ENCODE peak calls at places on chromosomes 12 and 14, in eight cellular contexts. One of them, this sample, is unnamed.

GRCh38 chr12:55717397-55718007 is 1.7 kb downstream of the BLOC1S1 start:
- DNase-seq in WTC11: no peak
- DNase-seq in cardiac muscle cell: no peak
- DNase-seq in OCI-LY7: no peak
- DNase-seq in IMR-90: peak
- DNase-seq in fibroblast of pulmonary artery: no peak
- DNase-seq in lower leg skin: no peak
- DNase-seq in CD4-positive, alpha-beta T cell: no peak
- DNase-seq in this sample: no peak

GRCh38 chr12:94707892-94708291 is 57.5 kb upstream of the TMCC3 start:
- DNase-seq in WTC11: no peak
- DNase-seq in cardiac muscle cell: peak
- DNase-seq in OCI-LY7: no peak
- DNase-seq in IMR-90: peak
- DNase-seq in fibroblast of pulmonary artery: peak
- DNase-seq in lower leg skin: no peak
- DNase-seq in CD4-positive, alpha-beta T cell: no peak
- DNase-seq in this sample: no peak

GRCh38 chr14:78758333-78758732 is 588.2 kb downstream of the NRXN3 start:
- DNase-seq in WTC11: peak
- DNase-seq in cardiac muscle cell: peak
- DNase-seq in OCI-LY7: peak
- DNase-seq in IMR-90: peak
- DNase-seq in fibroblast of pulmonary artery: peak
- DNase-seq in lower leg skin: no peak
- DNase-seq in CD4-positive, alpha-beta T cell: no peak
- DNase-seq in this sample: peak

GRCh38 chr12:71161575-71161974 is 3.8 kb upstream of the TSPAN8 start:
- DNase-seq in WTC11: no peak
- DNase-seq in cardiac muscle cell: no peak
- DNase-seq in OCI-LY7: no peak
- DNase-seq in IMR-90: no peak
- DNase-seq in fibroblast of pulmonary artery: no peak
- DNase-seq in lower leg skin: no peak
- DNase-seq in CD4-positive, alpha-beta T cell: no peak
- DNase-seq in this sample: no peak

GRCh38 chr14:29710015-29710414 is 217.6 kb downstream of the PRKD1 start:
- DNase-seq in WTC11: no peak
- DNase-seq in cardiac muscle cell: peak
- DNase-seq in OCI-LY7: no peak
- DNase-seq in IMR-90: peak
- DNase-seq in fibroblast of pulmonary artery: peak
- DNase-seq in lower leg skin: no peak
- DNase-seq in CD4-positive, alpha-beta T cell: no peak
- DNase-seq in this sample: no peak

GRCh38 chr12:106760184-106760531 is 14.3 kb upstream of the RIC8B start:
- DNase-seq in WTC11: peak
- DNase-seq in cardiac muscle cell: peak
- DNase-seq in OCI-LY7: peak
- DNase-seq in IMR-90: peak
- DNase-seq in fibroblast of pulmonary artery: peak
- DNase-seq in lower leg skin: no peak
- DNase-seq in CD4-positive, alpha-beta T cell: no peak
- DNase-seq in this sample: peak

GRCh38 chr14:100849432-100849831 is 23.5 kb downstream of the MEG3 start:
- DNase-seq in WTC11: no peak
- DNase-seq in cardiac muscle cell: no peak
- DNase-seq in OCI-LY7: no peak
- DNase-seq in IMR-90: peak
- DNase-seq in fibroblast of pulmonary artery: no peak
- DNase-seq in lower leg skin: no peak
- DNase-seq in CD4-positive, alpha-beta T cell: no peak
- DNase-seq in this sample: no peak

GRCh38 chr14:65179918-65180724 is 77.8 kb upstream of the MAX start:
- DNase-seq in WTC11: no peak
- DNase-seq in cardiac muscle cell: peak
- DNase-seq in OCI-LY7: peak
- DNase-seq in IMR-90: peak
- DNase-seq in fibroblast of pulmonary artery: peak
- DNase-seq in lower leg skin: peak
- DNase-seq in CD4-positive, alpha-beta T cell: no peak
- DNase-seq in this sample: peak

GRCh38 chr14:72892879-72893635 is 844 bp downstream of the DPF3 start:
- DNase-seq in WTC11: peak
- DNase-seq in cardiac muscle cell: peak
- DNase-seq in OCI-LY7: peak
- DNase-seq in IMR-90: no peak
- DNase-seq in fibroblast of pulmonary artery: no peak
- DNase-seq in lower leg skin: no peak
- DNase-seq in CD4-positive, alpha-beta T cell: no peak
- DNase-seq in this sample: peak

GRCh38 chr14:106681161-106681955 is 1155.0 kb downstream of the TMEM121 start:
- DNase-seq in WTC11: no peak
- DNase-seq in cardiac muscle cell: no peak
- DNase-seq in OCI-LY7: no peak
- DNase-seq in IMR-90: no peak
- DNase-seq in fibroblast of pulmonary artery: no peak
- DNase-seq in lower leg skin: no peak
- DNase-seq in CD4-positive, alpha-beta T cell: no peak
- DNase-seq in this sample: no peak
- TF ChIP-seq CTCF in WTC11: no peak
- TF ChIP-seq CTCF in cardiac muscle cell: no peak
- TF ChIP-seq CTCF in OCI-LY7: peak
- TF ChIP-seq CTCF in IMR-90: no peak
- TF ChIP-seq CTCF in fibroblast of pulmonary artery: no peak
- TF ChIP-seq CTCF in lower leg skin: no peak
- TF ChIP-seq CTCF in CD4-positive, alpha-beta T cell: no peak
- TF ChIP-seq CTCF in this sample: peak

GRCh38 chr12:132227782-132228417 is 83.6 kb downstream of the NOC4L start:
- DNase-seq in WTC11: no peak
- DNase-seq in cardiac muscle cell: no peak
- DNase-seq in OCI-LY7: no peak
- DNase-seq in IMR-90: no peak
- DNase-seq in fibroblast of pulmonary artery: no peak
- DNase-seq in lower leg skin: no peak
- DNase-seq in CD4-positive, alpha-beta T cell: no peak
- DNase-seq in this sample: no peak
- TF ChIP-seq CTCF in WTC11: no peak
- TF ChIP-seq CTCF in cardiac muscle cell: no peak
- TF ChIP-seq CTCF in OCI-LY7: no peak
- TF ChIP-seq CTCF in IMR-90: no peak
- TF ChIP-seq CTCF in fibroblast of pulmonary artery: no peak
- TF ChIP-seq CTCF in lower leg skin: no peak
- TF ChIP-seq CTCF in CD4-positive, alpha-beta T cell: no peak
- TF ChIP-seq CTCF in this sample: no peak

GRCh38 chr12:120584343-120585149 is 3.3 kb upstream of the POP5 start:
- DNase-seq in WTC11: peak
- DNase-seq in cardiac muscle cell: peak
- DNase-seq in OCI-LY7: peak
- DNase-seq in IMR-90: no peak
- DNase-seq in fibroblast of pulmonary artery: no peak
- DNase-seq in lower leg skin: peak
- DNase-seq in CD4-positive, alpha-beta T cell: peak
- DNase-seq in this sample: peak

GRCh38 chr12:120579179-120579578 is 2.0 kb downstream of the POP5 start:
- DNase-seq in WTC11: no peak
- DNase-seq in cardiac muscle cell: no peak
- DNase-seq in OCI-LY7: no peak
- DNase-seq in IMR-90: no peak
- DNase-seq in fibroblast of pulmonary artery: no peak
- DNase-seq in lower leg skin: no peak
- DNase-seq in CD4-positive, alpha-beta T cell: no peak
- DNase-seq in this sample: no peak

GRCh38 chr12:120583478-120584030 is 2.4 kb upstream of the POP5 start:
- DNase-seq in WTC11: peak
- DNase-seq in cardiac muscle cell: peak
- DNase-seq in OCI-LY7: peak
- DNase-seq in IMR-90: peak
- DNase-seq in fibroblast of pulmonary artery: peak
- DNase-seq in lower leg skin: peak
- DNase-seq in CD4-positive, alpha-beta T cell: peak
- DNase-seq in this sample: peak

GRCh38 chr12:120581998-120582397 is 796 bp upstream of the POP5 start:
- DNase-seq in WTC11: no peak
- DNase-seq in cardiac muscle cell: peak
- DNase-seq in OCI-LY7: no peak
- DNase-seq in IMR-90: peak
- DNase-seq in fibroblast of pulmonary artery: peak
- DNase-seq in lower leg skin: no peak
- DNase-seq in CD4-positive, alpha-beta T cell: no peak
- DNase-seq in this sample: no peak

DNA sequence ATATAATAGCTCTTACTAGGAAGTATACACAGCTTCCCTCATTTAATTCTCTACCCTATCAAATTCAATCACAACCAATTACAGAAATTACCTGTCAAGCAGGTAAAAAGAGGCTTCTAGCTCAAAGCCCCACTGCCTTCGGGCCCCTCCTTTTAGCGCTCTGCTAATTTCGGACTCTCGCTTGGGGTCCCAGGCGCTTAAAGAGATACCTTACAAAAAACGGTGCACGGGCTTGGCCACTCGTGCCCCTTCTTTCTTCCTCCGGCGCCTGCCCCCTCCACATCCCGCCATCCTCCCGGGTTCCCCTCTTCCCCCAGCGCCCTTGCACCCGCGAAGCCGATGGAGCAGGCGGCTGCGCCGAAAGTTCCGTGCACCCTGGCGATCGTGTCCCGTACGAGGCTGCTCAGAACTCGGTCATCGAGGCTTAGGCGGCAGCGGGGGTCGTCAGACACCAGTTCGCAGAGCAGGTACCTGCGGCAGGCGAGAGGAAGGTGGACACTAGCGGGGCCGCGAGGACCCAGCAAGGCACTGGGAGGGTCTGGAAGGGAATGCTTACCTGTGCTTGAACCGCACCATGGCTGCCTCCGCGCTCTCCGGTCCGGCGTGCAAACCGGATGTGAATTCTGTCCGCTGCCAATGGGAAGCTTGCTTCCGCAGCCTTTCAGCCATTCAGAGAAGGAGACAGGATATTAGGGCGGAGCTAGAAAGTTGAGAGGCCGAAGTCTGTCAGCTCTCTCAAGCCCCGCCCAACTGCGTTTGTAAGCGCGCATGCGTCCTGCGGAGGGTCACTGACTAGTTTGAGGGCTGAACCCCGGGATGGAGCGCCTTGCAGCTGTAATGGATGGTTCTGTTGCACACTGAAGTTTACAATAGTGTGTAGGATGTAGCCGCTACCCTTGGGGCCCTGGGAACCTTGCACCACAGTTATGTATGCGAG is at the start of gene POP5:
- DNase-seq in WTC11: peak
- DNase-seq in cardiac muscle cell: peak
- DNase-seq in OCI-LY7: peak
- DNase-seq in IMR-90: peak
- DNase-seq in fibroblast of pulmonary artery: peak
- DNase-seq in lower leg skin: peak
- DNase-seq in CD4-positive, alpha-beta T cell: peak
- DNase-seq in this sample: peak
- TF ChIP-seq CTCF in WTC11: no peak
- TF ChIP-seq CTCF in cardiac muscle cell: no peak
- TF ChIP-seq CTCF in OCI-LY7: no peak
- TF ChIP-seq CTCF in IMR-90: no peak
- TF ChIP-seq CTCF in fibroblast of pulmonary artery: no peak
- TF ChIP-seq CTCF in lower leg skin: no peak
- TF ChIP-seq CTCF in CD4-positive, alpha-beta T cell: no peak
- TF ChIP-seq CTCF in this sample: no peak

GRCh38 chr14:22314183-22314820 is 274.7 kb downstream of the DAD1 start:
- DNase-seq in WTC11: no peak
- DNase-seq in cardiac muscle cell: peak
- DNase-seq in OCI-LY7: peak
- DNase-seq in IMR-90: peak
- DNase-seq in fibroblast of pulmonary artery: peak
- DNase-seq in lower leg skin: no peak
- DNase-seq in CD4-positive, alpha-beta T cell: no peak
- DNase-seq in this sample: peak
- TF ChIP-seq CTCF in WTC11: peak
- TF ChIP-seq CTCF in cardiac muscle cell: peak
- TF ChIP-seq CTCF in OCI-LY7: peak
- TF ChIP-seq CTCF in IMR-90: peak
- TF ChIP-seq CTCF in fibroblast of pulmonary artery: peak
- TF ChIP-seq CTCF in lower leg skin: no peak
- TF ChIP-seq CTCF in CD4-positive, alpha-beta T cell: no peak
- TF ChIP-seq CTCF in this sample: peak

DNA sequence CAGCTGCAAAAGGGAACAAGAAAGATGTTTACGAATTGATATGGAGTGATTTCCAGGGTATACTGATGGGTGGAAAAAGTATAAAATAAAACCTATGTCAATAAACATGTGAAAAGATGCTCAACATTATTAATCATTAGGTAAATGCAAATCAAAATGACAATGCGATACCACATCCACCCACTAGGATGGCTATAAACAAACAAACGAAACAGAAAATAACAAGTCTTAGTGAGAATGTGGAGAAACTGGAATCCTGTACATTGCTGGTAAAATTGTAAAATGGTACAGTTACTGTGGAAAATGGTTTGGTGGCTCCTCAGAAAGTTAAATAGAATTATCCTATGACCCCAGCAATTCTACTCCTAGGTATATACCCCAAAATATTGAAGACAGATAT is 9.5 kb upstream of the BEST3 start:
- DNase-seq in WTC11: no peak
- DNase-seq in cardiac muscle cell: no peak
- DNase-seq in OCI-LY7: no peak
- DNase-seq in IMR-90: no peak
- DNase-seq in fibroblast of pulmonary artery: no peak
- DNase-seq in lower leg skin: no peak
- DNase-seq in CD4-positive, alpha-beta T cell: no peak
- DNase-seq in this sample: no peak
- TF ChIP-seq CTCF in WTC11: no peak
- TF ChIP-seq CTCF in cardiac muscle cell: peak
- TF ChIP-seq CTCF in OCI-LY7: peak
- TF ChIP-seq CTCF in IMR-90: no peak
- TF ChIP-seq CTCF in fibroblast of pulmonary artery: peak
- TF ChIP-seq CTCF in lower leg skin: no peak
- TF ChIP-seq CTCF in CD4-positive, alpha-beta T cell: no peak
- TF ChIP-seq CTCF in this sample: no peak

DNA sequence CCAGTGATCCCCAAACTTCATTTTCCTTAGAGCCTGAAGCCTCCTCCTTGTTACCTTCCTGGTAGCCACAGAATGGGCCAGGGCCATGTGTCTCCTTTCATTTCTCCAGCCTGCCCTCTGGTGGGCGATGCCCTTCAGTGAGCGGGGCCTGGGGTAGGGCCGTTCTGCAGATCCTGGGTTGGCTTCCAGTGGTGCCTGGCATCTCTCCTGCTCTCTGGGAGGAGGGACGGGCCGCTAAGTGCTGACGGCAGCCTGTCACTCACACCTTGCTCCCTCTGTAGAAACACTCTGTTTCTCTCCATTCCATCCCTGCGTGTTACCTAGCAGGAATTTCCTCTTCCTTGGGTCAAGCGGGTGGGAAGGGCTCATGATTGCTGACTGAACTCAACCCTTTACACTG is 232.1 kb downstream of the CACNA1C start:
- DNase-seq in WTC11: peak
- DNase-seq in cardiac muscle cell: peak
- DNase-seq in OCI-LY7: peak
- DNase-seq in IMR-90: peak
- DNase-seq in fibroblast of pulmonary artery: peak
- DNase-seq in lower leg skin: peak
- DNase-seq in CD4-positive, alpha-beta T cell: no peak
- DNase-seq in this sample: peak
- TF ChIP-seq CTCF in WTC11: peak
- TF ChIP-seq CTCF in cardiac muscle cell: peak
- TF ChIP-seq CTCF in OCI-LY7: peak
- TF ChIP-seq CTCF in IMR-90: peak
- TF ChIP-seq CTCF in fibroblast of pulmonary artery: peak
- TF ChIP-seq CTCF in lower leg skin: no peak
- TF ChIP-seq CTCF in CD4-positive, alpha-beta T cell: no peak
- TF ChIP-seq CTCF in this sample: peak

This sample was measured in GM20000.